ENCODE peak calls at places on chromosomes 3 and 15, in ten cellular contexts. D is T-helper 2 cell treated with Interferon-gamma antibody and Interleukin-4, amounts not matched to agents 5 μg/mL and 100 μg/mL, for 36 hours; T is cardiac muscle cell; J is AG04450; L is endothelial cell of umbilical vein; X is stimulated activated CD8-positive, alpha-beta memory T cell treated with anti-CD3 and anti-CD28 coated beads, Interleukin-4, amount 100 ng/mL, for 48 hours; Y is stromal cell of bone marrow; K is activated T-cell treated with anti-CD3 and anti-CD28 coated beads, Interleukin-2, amount 50 U/mL, for 48 hours; S is G401; H is putamen. P is an unnamed sample.

GRCh38 chr15:64857421-64857820 is 15.7 kb downstream of the PLEKHO2 start:
- DNase-seq in D (no peak), T (no peak), J (no peak), L (no peak), X (no peak), Y (no peak), K (no peak), S (no peak), H (no peak), P (no peak)

GRCh38 chr3:164577667-164578066 is 500.6 kb downstream of the SI start:
- DNase-seq in D (no peak), T (no peak), J (no peak), L (no peak), X (no peak), Y (no peak), K (no peak), S (no peak), H (peak), P (no peak)

GRCh38 chr3:146561463-146561862 is 17.1 kb upstream of the PLSCR1 start:
- DNase-seq in D (no peak), T (no peak), J (no peak), L (no peak), X (no peak), Y (no peak), K (no peak), S (no peak), H (no peak), P (no peak)

GRCh38 chr3:124986153-124987143 is 51.9 kb upstream of the MUC13 start:
- DNase-seq in D (no peak), T (no peak), J (peak), L (peak), X (no peak), Y (peak), K (no peak), S (peak), H (no peak), P (peak)

GRCh38 chr3:129657261-129658046 is 51.0 kb upstream of the PLXND1 start:
- DNase-seq in D (no peak), T (no peak), J (no peak), L (peak), X (no peak), Y (no peak), K (no peak), S (no peak), H (no peak), P (no peak)

GRCh38 chr3:72299823-72300222 is 514.9 kb upstream of the PROK2 start:
- DNase-seq in D (no peak), T (no peak), J (no peak), L (peak), X (no peak), Y (no peak), K (no peak), S (no peak), H (no peak), P (no peak)

GRCh38 chr3:18144571-18144970 is 280.6 kb downstream of the SATB1 start:
- DNase-seq in D (no peak), T (no peak), J (no peak), L (no peak), X (no peak), Y (no peak), K (no peak), S (no peak), H (no peak), P (no peak)

GRCh38 chr3:152051501-152052404 is 178.3 kb downstream of the SUCNR1 start:
- DNase-seq in D (no peak), T (no peak), J (no peak), L (no peak), X (no peak), Y (peak), K (no peak), S (no peak), H (no peak), P (no peak)

GRCh38 chr15:84594617-84595290 is 6.1 kb upstream of the ZSCAN2 start:
- DNase-seq in D (no peak), T (no peak), J (no peak), L (no peak), X (no peak), Y (no peak), K (no peak), S (no peak), H (no peak), P (no peak)

GRCh38 chr15:22262613-22263020 is 182.3 kb downstream of the OR4M2 start:
- DNase-seq in D (no peak), T (no peak), J (no peak), L (no peak), X (peak), Y (no peak), K (peak), S (no peak), H (no peak), P (peak)

GRCh38 chr15:75042730-75043508 is 19.5 kb downstream of the PPCDC start:
- DNase-seq in D (peak), T (peak), J (no peak), L (peak), X (peak), Y (no peak), K (peak), S (peak), H (peak), P (peak)

GRCh38 chr3:117348881-117349280 is 639.3 kb downstream of the TUSC7 start:
- DNase-seq in D (no peak), T (no peak), J (no peak), L (no peak), X (no peak), Y (no peak), K (no peak), S (no peak), H (no peak), P (no peak)